ENCODE peak calls at places on chromosomes 13 and 19, in nine cellular contexts. V is activated T-helper 1 cell treated with anti-CD3 and anti-CD28 coated beads, Interleukin-2, amount 50 U/mL, for 16 hours; W is stimulated activated naive CD8-positive, alpha-beta T cell treated with anti-CD3 and anti-CD28 coated beads, Interleukin-15, Interleukin-2, amounts not matched to agents 100 U/mL and 50 U/mL, for 24 hours; S is CD8-positive, alpha-beta T cell; L is tibial nerve; U is activated naive CD4-positive, alpha-beta T cell; D is iPS DF 6.9; Z is effector memory CD4-positive, alpha-beta T cell; G is stimulated activated naive B cell treated with anti-CD40 and anti-IgM and Interleukin-4, amounts not matched to agents 10 μg/mL and 1 μg/mL and 100 μg/mL, for 72 hours. N is an unnamed sample.

GRCh38 chr19:45413497-45413896 is 7.1 kb downstream of the POLR1G start:
- DNase-seq in V (no peak), W (no peak), S (no peak), L (no peak), U (no peak), D (no peak), Z (no peak), G (no peak), N (no peak)

GRCh38 chr13:73722120-73722519 is 412.1 kb downstream of the KLF12 start:
- DNase-seq in V (no peak), W (no peak), S (no peak), L (no peak), U (no peak), D (no peak), Z (no peak), G (no peak), N (no peak)

GRCh38 chr19:7004313-7004931 is 16.8 kb downstream of the MBD3L2B start:
- DNase-seq in V (no peak), W (no peak), S (no peak), L (no peak), U (no peak), D (no peak), Z (no peak), G (no peak), N (no peak)

GRCh38 chr19:18453269-18454024 is 15.5 kb upstream of the ISYNA1 start:
- DNase-seq in V (no peak), W (no peak), S (no peak), L (no peak), U (no peak), D (no peak), Z (no peak), G (no peak), N (no peak)

GRCh38 chr13:98155475-98156111 is 12.7 kb downstream of the FARP1 start:
- DNase-seq in V (no peak), W (no peak), S (no peak), L (no peak), U (no peak), D (no peak), Z (no peak), G (no peak), N (no peak)

GRCh38 chr19:17327654-17328516 is 6.8 kb downstream of the ANO8 start:
- DNase-seq in V (peak), W (peak), S (peak), L (no peak), U (no peak), D (no peak), Z (peak), G (no peak), N (no peak)

GRCh38 chr13:102033719-102034446 is 368.0 kb downstream of the FGF14 start:
- DNase-seq in V (no peak), W (no peak), S (no peak), L (no peak), U (no peak), D (no peak), Z (no peak), G (no peak), N (no peak)

GRCh38 chr13:48586591-48587103 is 53.8 kb upstream of the RCBTB2 start:
- DNase-seq in V (no peak), W (no peak), S (no peak), L (no peak), U (no peak), D (no peak), Z (no peak), G (no peak), N (no peak)

GRCh38 chr19:6020972-6021805 is 43.2 kb upstream of the RANBP3 start:
- DNase-seq in V (no peak), W (no peak), S (no peak), L (no peak), U (no peak), D (no peak), Z (no peak), G (no peak), N (no peak)

GRCh38 chr19:32748497-32748896 is 28.9 kb downstream of the TDRD12 start:
- DNase-seq in V (no peak), W (peak), S (no peak), L (no peak), U (no peak), D (no peak), Z (no peak), G (no peak), N (no peak)

GRCh38 chr13:92187378-92187989 is 789.1 kb downstream of the GPC5 start:
- DNase-seq in V (no peak), W (peak), S (no peak), L (peak), U (no peak), D (peak), Z (no peak), G (no peak), N (no peak)

N was measured in gastrocnemius medialis.